ENCODE peak calls at places on chromosome 22, in ten cellular contexts. U is stomach; V is HCT116; J is CD8-positive, alpha-beta T cell; Q is neural progenitor cell; T is cardiac muscle cell; B is naive thymus-derived CD4-positive, alpha-beta T cell; G is endodermal cell; R is lower lobe of right lung; X is right lobe of liver. P is an unnamed sample.

GRCh38 chr22:31230871-31231621 is 18.9 kb downstream of the LIMK2 start:
- DNase-seq in R (no peak), Q (peak; percentile 45), U (peak; percentile 68), X (peak; percentile 38), T (peak; percentile 82), V (no peak), B (peak; percentile 67), J (peak; percentile 65), G (peak; percentile 66), P (peak; percentile 38)

GRCh38 chr22:45212306-45212709 is 28.4 kb downstream of the KIAA0930 start:
- DNase-seq in J (no peak), B (no peak), T (peak; percentile 88), V (no peak), X (peak; percentile 49), Q (peak; percentile 48), R (peak; percentile 65), U (peak; percentile 38), G (peak; percentile 87), P (peak; percentile 94)

GRCh38 chr22:40238425-40239344 is 61.0 kb downstream of the TNRC6B start:
- DNase-seq in R (no peak), U (peak; percentile 33), G (no peak), X (no peak), V (no peak), Q (no peak), B (no peak), T (peak; percentile 84), J (no peak), P (peak; percentile 78)

GRCh38 chr22:45908961-45909360 is 68.0 kb downstream of the WNT7B start:
- DNase-seq in J (no peak), X (no peak), Q (peak; percentile 33), R (no peak), V (no peak), G (no peak), B (no peak), U (no peak), T (no peak), P (no peak)

GRCh38 chr22:46028069-46028991 is 51.4 kb upstream of the WNT7B start:
- DNase-seq in X (peak; percentile 16), R (peak; percentile 41), G (peak; percentile 41), J (no peak), T (no peak), V (no peak), Q (no peak), B (no peak), U (no peak), P (no peak)

GRCh38 chr22:23289851-23290724 is 109.8 kb downstream of the BCR start:
- DNase-seq in X (peak; percentile 70), R (peak; percentile 65), G (peak; percentile 93), J (peak; percentile 73), U (peak; percentile 67), Q (peak; percentile 74), V (no peak), T (peak; percentile 64), B (peak; percentile 52), P (peak; percentile 70)

GRCh38 chr22:41888638-41889200 is 26.2 kb downstream of the SHISA8 start:
- DNase-seq in Q (no peak), J (no peak), R (no peak), U (no peak), B (no peak), X (no peak), V (no peak), G (no peak), T (no peak), P (no peak)

GRCh38 chr22:33796494-33796893 is 123.8 kb downstream of the LARGE1 start:
- DNase-seq in G (no peak), U (no peak), Q (no peak), V (no peak), T (no peak), B (no peak), R (no peak), X (no peak), J (no peak), P (no peak)

GRCh38 chr22:28950567-28951411 is 67.4 kb downstream of the ZNRF3 start:
- DNase-seq in V (no peak), G (no peak), T (no peak), U (no peak), Q (no peak), B (no peak), X (no peak), R (no peak), J (no peak), P (no peak)

GRCh38 chr22:27307545-27308279 is 493.8 kb downstream of the MN1 start:
- DNase-seq in U (no peak), Q (no peak), B (no peak), J (no peak), V (no peak), G (no peak), X (no peak), T (no peak), R (no peak), P (no peak)

GRCh38 chr22:33898121-33898520 is 22.2 kb downstream of the LARGE1 start:
- DNase-seq in V (no peak), U (no peak), T (no peak), G (no peak), B (no peak), R (no peak), X (no peak), Q (no peak), J (no peak), P (no peak)

GRCh38 chr22:46546466-46547178 is 9.2 kb upstream of the CELSR1 start:
- DNase-seq in X (peak; percentile 74), V (no peak), Q (peak; percentile 17), J (no peak), T (peak; percentile 86), R (peak; percentile 83), B (no peak), G (peak; percentile 45), U (peak; percentile 73), P (peak; percentile 47)

GRCh38 chr22:25834490-25834889 is 92.5 kb downstream of the MYO18B start:
- DNase-seq in V (no peak), Q (no peak), G (no peak), X (no peak), U (no peak), T (no peak), J (no peak), R (no peak), B (no peak), P (no peak)

GRCh38 chr22:43031617-43032016 is 16.7 kb upstream of the PACSIN2 start:
- DNase-seq in U (no peak), Q (no peak), R (no peak), X (no peak), B (no peak), V (no peak), G (no peak), J (no peak), T (no peak), P (peak; percentile 60)
- H3K4me1 ChIP-seq in U (no peaks in the 10 kb centered on the region), Q (no peaks in the 10 kb centered on the region), R (no peaks in the 10 kb centered on the region), X (no peaks in the 10 kb centered on the region), B (no peaks in the 10 kb centered on the region), V (peaks cover 13% of the 10 kb centered on the region), G (no peaks in the 10 kb centered on the region), J (no peaks in the 10 kb centered on the region), T (no peaks in the 10 kb centered on the region), P (peaks cover 21% of the 10 kb centered on the region)

GRCh38 chr22:49369726-49370717 is 457.7 kb downstream of the BRD1 start:
- DNase-seq in U (peak; percentile 15), X (no peak), T (no peak), R (peak; percentile 28), G (peak; percentile 42), Q (no peak), J (peak; percentile 21), V (no peak), B (no peak), P (peak; percentile 31)
- H3K4me3 ChIP-seq in U (no peak overlapping the region), X (no peak overlapping the region), T (no peak overlapping the region), R (no peak overlapping the region), G (no peak overlapping the region), Q (no peak overlapping the region), J (no peak overlapping the region), V (peak overlapping the region; percentile 63), B (no peak overlapping the region), P (no peak overlapping the region)

GRCh38 chr22:49642331-49642730 is 185.3 kb downstream of the BRD1 start:
- DNase-seq in R (no peak), J (no peak), Q (no peak), G (no peak), B (no peak), T (no peak), V (no peak), U (no peak), X (no peak), P (no peak)

GRCh38 chr22:49642741-49643140 is 184.9 kb downstream of the BRD1 start:
- DNase-seq in X (no peak), J (no peak), R (no peak), B (no peak), Q (no peak), G (no peak), T (no peak), V (no peak), U (no peak), P (no peak)

GRCh38 chr22:49640366-49641095 is 187.1 kb downstream of the BRD1 start:
- DNase-seq in X (no peak), Q (no peak), B (no peak), V (no peak), G (no peak), R (no peak), J (no peak), T (no peak), U (no peak), P (no peak)

GRCh38 chr22:49643466-49643865 is 184.2 kb downstream of the BRD1 start:
- DNase-seq in G (no peak), T (no peak), Q (no peak), R (no peak), X (no peak), J (no peak), U (no peak), V (no peak), B (no peak), P (no peak)

GRCh38 chr22:49641770-49642313 is 185.8 kb downstream of the BRD1 start:
- DNase-seq in B (no peak), V (no peak), T (no peak), G (no peak), R (no peak), Q (no peak), U (no peak), X (no peak), J (no peak), P (no peak)
- H3K27ac ChIP-seq in B (no peak overlapping the region), V (no peak overlapping the region), T (no peak overlapping the region), G (no peak overlapping the region), R (no peak overlapping the region), Q (no peak overlapping the region), U (no peak overlapping the region), X (no peak overlapping the region), J (no peak overlapping the region), P (no peak overlapping the region)

GRCh38 chr22:17109113-17109865 is 11.9 kb downstream of the TMEM121B start:
- DNase-seq in Q (no peak), B (no peak), T (no peak), V (no peak), X (no peak), J (no peak), G (no peak), R (no peak), U (no peak), P (no peak)

GRCh38 chr22:17109976-17110375 is 11.2 kb downstream of the TMEM121B start:
- DNase-seq in J (no peak), Q (no peak), R (no peak), B (no peak), T (no peak), V (no peak), X (no peak), G (no peak), U (no peak), P (no peak)

GRCh38 chr22:17108256-17109112 is 12.7 kb downstream of the TMEM121B start:
- DNase-seq in Q (no peak), B (no peak), J (no peak), R (no peak), U (no peak), T (no peak), V (no peak), G (no peak), X (no peak), P (no peak)

GRCh38 chr22:17112491-17113042 is 8.6 kb downstream of the TMEM121B start:
- DNase-seq in X (no peak), G (no peak), U (no peak), T (no peak), J (no peak), B (no peak), Q (no peak), V (no peak), R (no peak), P (no peak)

GRCh38 chr22:17110791-17111550 is 10.2 kb downstream of the TMEM121B start:
- DNase-seq in U (no peak), X (no peak), R (no peak), J (no peak), V (no peak), G (no peak), B (no peak), Q (no peak), T (no peak), P (no peak)
- H3K4me1 ChIP-seq in U (no peaks in the 10 kb centered on the region), X (no peaks in the 10 kb centered on the region), R (peaks cover 29% of the 10 kb centered on the region), J (peaks cover 49% of the 10 kb centered on the region), V (no peaks in the 10 kb centered on the region), G (no peaks in the 10 kb centered on the region), B (peaks cover 4% of the 10 kb centered on the region), Q (peaks cover 10% of the 10 kb centered on the region), T (no peaks in the 10 kb centered on the region), P (no peaks in the 10 kb centered on the region)